ENCODE peak calls at places on chromosomes 4 and X, in five cellular contexts. S, C, L, D and O are unnamed samples.

GRCh38 chr4:73668806-73669205 is 48.6 kb upstream of the RASSF6 start:
- DNase-seq in S (no peak), C (no peak), L (no peak), D (no peak), O (no peak)

GRCh38 chrX:150907474-150907873 is 9.0 kb upstream of the CD99L2 start:
- DNase-seq in S (no peak), C (no peak), L (no peak), D (no peak), O (no peak)

GRCh38 chrX:134622056-134622812 is 36.0 kb downstream of the PLAC1 start:
- DNase-seq in S (no peak), C (peak), L (no peak), D (peak), O (no peak)

GRCh38 chr4:106032851-106033286 is 137.6 kb downstream of the NPNT start:
- DNase-seq in S (no peak), C (no peak), L (no peak), D (peak), O (no peak)

GRCh38 chr4:156799121-156799589 is 172.4 kb downstream of the PDGFC start:
- DNase-seq in S (no peak), C (no peak), L (no peak), D (no peak), O (no peak)

GRCh38 chr4:122912810-122913575 is 9.4 kb downstream of the NUDT6 start:
- DNase-seq in S (no peak), C (no peak), L (no peak), D (no peak), O (no peak)

GRCh38 chr4:176902710-176903323 is 110.1 kb upstream of the VEGFC start:
- DNase-seq in S (no peak), C (no peak), L (no peak), D (peak), O (no peak)

GRCh38 chr4:71187399-71188196 is 151.2 kb upstream of the SLC4A4 start:
- DNase-seq in S (peak), C (no peak), L (no peak), D (no peak), O (peak)

GRCh38 chr4:89439533-89439932 is 131.9 kb upstream of the GPRIN3 start:
- DNase-seq in S (no peak), C (no peak), L (no peak), D (no peak), O (no peak)

GRCh38 chr4:62394751-62395150 is 1194.6 kb downstream of the ADGRL3 start:
- DNase-seq in S (no peak), C (no peak), L (no peak), D (no peak), O (no peak)

GRCh38 chrX:104469771-104470170 is 96.2 kb upstream of the IL1RAPL2 start:
- DNase-seq in S (no peak), C (no peak), L (no peak), D (no peak), O (no peak)

GRCh38 chr4:54499308-54500074 is 158.3 kb upstream of the KIT start:
- DNase-seq in S (no peak), C (no peak), L (no peak), D (peak), O (no peak)

GRCh38 chr4:10715696-10716095 is 31.1 kb upstream of the CLNK start:
- DNase-seq in S (no peak), C (no peak), L (no peak), D (no peak), O (no peak)